ENCODE peak calls at places on chromosome 10, in eight cellular contexts. F, N, T, D, P, V, E and L are unnamed samples. For H3K9me3, the result is how much of the 10 kb centered on the place peaks cover.

GRCh38 chr10:986137-986825 is 2.0 kb upstream of the GTPBP4 start:
- DNase-seq in V (no peak), P (no peak), N (peak), F (peak), D (peak), E (no peak), T (no peak), L (no peak)

GRCh38 chr10:104664205-104664604 is 23.1 kb downstream of the SORCS3 start:
- DNase-seq in P (peak), F (no peak), N (no peak), V (no peak), D (no peak), E (no peak), T (no peak), L (no peak)

GRCh38 chr10:124267911-124268549 is 150.7 kb downstream of the OAT start:
- DNase-seq in T (no peak), P (no peak), D (no peak), F (no peak), N (no peak), E (no peak), V (no peak), L (no peak)

GRCh38 chr10:65660006-65660405 is 1265.8 kb upstream of the LRRTM3 start:
- DNase-seq in T (no peak), N (no peak), F (no peak), P (no peak), D (no peak), E (no peak), V (no peak), L (no peak)

GRCh38 chr10:24344695-24345473 is 135.9 kb downstream of the KIAA1217 start:
- DNase-seq in T (no peak), F (no peak), N (no peak), E (no peak), P (no peak), D (no peak), V (no peak), L (no peak)

GRCh38 chr10:76117949-76118348 is 686.5 kb downstream of the LRMDA start:
- DNase-seq in E (no peak), N (no peak), P (no peak), D (peak), F (no peak), V (no peak), T (no peak), L (no peak)

GRCh38 chr10:108582387-108582786 is 1340.9 kb downstream of the XPNPEP1 start:
- DNase-seq in N (no peak), T (no peak), V (no peak), F (no peak), P (no peak), E (no peak), D (peak), L (no peak)

GRCh38 chr10:59240581-59241183 is 64.2 kb downstream of the PHYHIPL start:
- DNase-seq in E (peak), N (no peak), V (no peak), F (no peak), T (no peak), P (peak), D (peak), L (no peak)

GRCh38 chr10:86155034-86155656 is 211.4 kb downstream of the GRID1 start:
- DNase-seq in E (no peak), D (no peak), V (no peak), N (no peak), F (no peak), T (no peak), P (no peak), L (no peak)

GRCh38 chr10:50512214-50512595 is 111.6 kb downstream of the SGMS1 start:
- DNase-seq in F (no peak), N (peak), D (peak), V (no peak), E (no peak), T (no peak), P (no peak), L (no peak)

GRCh38 chr10:15898046-15898445 is 37.7 kb upstream of the MINDY3 start:
- DNase-seq in V (no peak), T (no peak), N (no peak), P (peak), D (no peak), E (peak), F (no peak), L (no peak)

GRCh38 chr10:46106410-46107255 is 60.6 kb upstream of the MSMB start:
- DNase-seq in N (peak), P (peak), F (peak), E (no peak), D (peak), V (peak), T (no peak), L (no peak)

GRCh38 chr10:43037942-43038782 is 38.7 kb upstream of the RET start:
- DNase-seq in E (no peak), D (no peak), F (peak), T (no peak), P (no peak), V (no peak), N (no peak), L (no peak)

GRCh38 chr10:59678884-59679301 is 30.8 kb downstream of the SLC16A9 start:
- DNase-seq in D (peak), N (peak), F (no peak), P (peak), V (no peak), E (no peak), T (no peak), L (no peak)

GRCh38 chr10:75585294-75585693 is 153.9 kb downstream of the LRMDA start:
- DNase-seq in P (no peak), V (no peak), T (no peak), N (no peak), D (no peak), F (no peak), E (no peak), L (no peak)

GRCh38 chr10:13270877-13271551 is 28.9 kb downstream of the PHYH start:
- DNase-seq in V (no peak), T (no peak), P (no peak), E (no peak), D (peak), F (no peak), N (no peak), L (no peak)

GRCh38 chr10:352476-353235 is 217.4 kb downstream of the ZMYND11 start:
- DNase-seq in D (no peak), P (no peak), N (no peak), T (no peak), V (no peak), E (no peak), F (no peak), L (no peak)

GRCh38 chr10:124736491-124737136 is 7.6 kb downstream of the FAM53B start:
- DNase-seq in F (peak), V (peak), D (peak), E (no peak), T (no peak), N (peak), P (no peak), L (no peak)

GRCh38 chr10:62817763-62818425 is 1.7 kb upstream of the EGR2 start:
- DNase-seq in T (no peak), P (peak), V (peak), D (peak), F (peak), E (peak), N (peak), L (peak)

GRCh38 chr10:114163062-114163861 is 10.7 kb downstream of the CCDC186 start:
- DNase-seq in T (no peak), D (peak), N (no peak), E (no peak), P (no peak), V (no peak), F (no peak), L (no peak)

GRCh38 chr10:59622320-59622901 is 87.2 kb downstream of the SLC16A9 start:
- DNase-seq in T (no peak), F (no peak), N (peak), V (peak), E (peak), P (peak), D (peak), L (no peak)

GRCh38 chr10:33155720-33156638 is 178.5 kb downstream of the NRP1 start:
- DNase-seq in V (no peak), P (peak), D (peak), F (no peak), T (no peak), N (no peak), E (peak), L (no peak)

GRCh38 chr10:75772153-75772887 is 340.9 kb downstream of the LRMDA start:
- DNase-seq in T (no peak), V (no peak), P (peak), F (no peak), N (no peak), E (peak), D (no peak), L (no peak)

GRCh38 chr10:25294032-25294926 is 119.5 kb downstream of the GPR158 start:
- DNase-seq in P (no peak), N (no peak), V (no peak), D (peak), T (no peak), F (no peak), E (no peak), L (no peak)

GRCh38 chr10:68871105-68871711 is 29.9 kb upstream of the DDX50 start:
- DNase-seq in N (peak), F (no peak), E (no peak), T (no peak), V (no peak), D (peak), P (no peak), L (no peak)

GRCh38 chr10:13853854-13854253 is 267.1 kb downstream of the PRPF18 start:
- DNase-seq in V (no peak), T (no peak), N (peak), F (no peak), P (no peak), D (peak), E (no peak), L (no peak)

GRCh38 chr10:122114156-122114747 is 125.3 kb downstream of the TACC2 start:
- DNase-seq in E (no peak), F (no peak), T (no peak), D (no peak), N (peak), V (no peak), P (no peak), L (no peak)

GRCh38 chr10:60479305-60480020 is 89.8 kb upstream of the ANK3 start:
- DNase-seq in V (no peak), F (no peak), E (no peak), P (peak), D (peak), T (no peak), N (no peak), L (no peak)

GRCh38 chr10:84296071-84296981 is 32.1 kb upstream of the CCSER2 start:
- DNase-seq in F (no peak), T (no peak), P (no peak), V (no peak), E (no peak), N (no peak), D (peak), L (no peak)

GRCh38 chr10:113921571-113922370 is 67.3 kb downstream of the NHLRC2 start:
- DNase-seq in N (no peak), T (no peak), D (no peak), P (no peak), V (no peak), E (no peak), F (no peak), L (no peak)

GRCh38 chr10:6148251-6148691 is 54.5 kb upstream of the PFKFB3 start:
- DNase-seq in N (no peak), P (no peak), D (peak), F (no peak), T (no peak), V (peak), E (peak), L (no peak)

GRCh38 chr10:54843085-54843646 is 42.1 kb upstream of the PCDH15 start:
- DNase-seq in T (no peak), D (no peak), N (no peak), V (no peak), F (no peak), E (no peak), P (no peak), L (no peak)

GRCh38 chr10:393346-393745 is 258.1 kb downstream of the ZMYND11 start:
- DNase-seq in D (no peak), T (no peak), V (no peak), P (no peak), F (no peak), E (no peak), N (no peak), L (no peak)

GRCh38 chr10:48792121-48792520 is 107.4 kb downstream of the WDFY4 start:
- DNase-seq in E (no peak), N (no peak), T (no peak), V (no peak), P (no peak), F (no peak), D (peak), L (no peak)

GRCh38 chr10:34864156-34865075 is 49.3 kb upstream of the PARD3 start:
- DNase-seq in D (no peak), T (no peak), P (peak), E (no peak), N (no peak), V (no peak), F (no peak), L (no peak)

GRCh38 chr10:82497451-82497850 is 622.5 kb downstream of the NRG3 start:
- DNase-seq in T (no peak), F (no peak), D (peak), V (no peak), E (no peak), P (no peak), N (no peak), L (no peak)

GRCh38 chr10:72331575-72332422 is 22.9 kb downstream of the DNAJB12 start:
- DNase-seq in N (peak), F (peak), T (peak), V (peak), E (peak), P (peak), D (peak), L (peak)

DNA sequence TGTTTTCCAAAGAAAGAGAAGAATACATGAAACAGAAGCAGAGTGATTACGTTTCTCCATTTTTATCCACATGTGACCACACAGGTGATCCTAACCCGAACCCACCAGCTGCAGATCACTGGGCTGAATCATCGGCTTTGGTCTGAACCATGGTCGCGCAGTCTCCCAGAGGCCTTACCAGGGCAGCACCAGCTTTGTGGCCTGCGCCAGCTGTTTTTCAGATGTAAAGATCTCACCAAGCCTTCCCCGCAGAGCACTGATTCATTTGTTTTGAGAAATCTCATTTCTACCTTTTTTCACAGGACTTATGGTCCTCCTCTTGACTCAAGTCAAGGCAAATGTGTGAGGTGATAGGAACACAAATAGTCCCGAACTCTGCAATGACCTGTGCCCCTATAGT is 207.0 kb upstream of the PPP2R2D start:
- DNase-seq in T (no peak), V (no peak), F (no peak), N (no peak), P (no peak), D (no peak), E (no peak), L (no peak)
- H3K9me3 ChIP-seq in T (under half), V (under half), F (under half), N (under half), P (under half), D (under half), E (under half), L (under half)

GRCh38 chr10:17617031-17617911 is at the start of gene HACD1:
- DNase-seq in F (peak), D (peak), V (peak), N (peak), T (peak), E (no peak), P (no peak), L (peak)
- TF ChIP-seq CTCF in F (no peak), D (no peak), V (no peak), N (no peak), T (no peak), E (no peak), P (no peak), L (no peak)

GRCh38 chr10:130900441-130901160 is 410.9 kb downstream of the TCERG1L start:
- DNase-seq in E (no peak), P (no peak), V (no peak), T (no peak), D (no peak), N (no peak), F (no peak), L (no peak)

GRCh38 chr10:130898381-130898780 is 413.1 kb downstream of the TCERG1L start:
- DNase-seq in P (no peak), F (no peak), N (no peak), T (no peak), V (no peak), D (no peak), E (no peak), L (no peak)

GRCh38 chr10:130897815-130898214 is 413.7 kb downstream of the TCERG1L start:
- DNase-seq in V (no peak), N (no peak), D (no peak), E (no peak), P (no peak), T (no peak), F (no peak), L (no peak)

GRCh38 chr10:130901311-130902165 is 410.0 kb downstream of the TCERG1L start:
- DNase-seq in P (no peak), T (no peak), E (no peak), N (no peak), D (no peak), V (no peak), F (no peak), L (no peak)

GRCh38 chr10:130899856-130900255 is 411.7 kb downstream of the TCERG1L start:
- DNase-seq in E (no peak), D (no peak), V (no peak), P (no peak), N (no peak), T (no peak), F (no peak), L (no peak)
- H3K9me3 ChIP-seq in E (under half), D (under half), V (under half), P (under half), N (under half), T (under half), F (under half), L (under half)

DNA sequence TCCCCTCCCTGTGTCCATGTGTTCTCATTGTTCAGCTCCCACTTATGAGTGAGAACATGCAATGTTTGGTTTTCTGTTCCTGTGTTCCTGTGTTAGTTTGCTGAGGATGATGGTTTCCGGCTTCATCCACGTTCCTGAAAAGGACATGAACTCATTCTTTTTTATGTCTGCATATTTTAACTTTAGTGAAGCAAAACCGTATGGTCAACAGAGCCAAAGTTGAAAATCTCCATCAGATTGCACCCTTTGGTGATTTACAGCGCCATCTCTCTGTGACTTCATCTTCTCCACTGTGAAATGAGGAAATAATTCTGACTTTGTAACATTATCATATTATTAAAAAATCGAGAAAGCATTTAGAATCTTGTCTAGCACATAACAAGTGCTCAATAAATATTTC is 132.3 kb upstream of the PLXDC2 start:
- DNase-seq in E (no peak), N (no peak), D (no peak), T (no peak), F (no peak), V (no peak), P (no peak), L (no peak)
- TF ChIP-seq CTCF in E (peak), N (peak), D (no peak), T (no peak), F (no peak), V (no peak), P (no peak), L (no peak)

GRCh38 chr10:106217627-106218026 is 946.9 kb downstream of the SORCS1 start:
- DNase-seq in T (no peak), V (no peak), F (no peak), N (no peak), D (no peak), P (no peak), E (no peak), L (no peak)
- H3K9me3 ChIP-seq in T (under half), V (under half), F (under half), N (under half), D (under half), P (under half), E (under half), L (under half)